ENCODE peak calls at places on chromosomes 13 and 19, in eight cellular contexts. F, J, U, B, T, O, Z and C are unnamed samples.

GRCh38 chr13:66703597-66703996 is 526.5 kb downstream of the PCDH9 start:
- DNase-seq in F (no peak), J (no peak), U (no peak), B (no peak), T (no peak), O (no peak), Z (no peak), C (no peak)

GRCh38 chr13:29452773-29453574 is 142.5 kb downstream of the SLC7A1 start:
- DNase-seq in F (no peak), J (no peak), U (no peak), B (no peak), T (no peak), O (no peak), Z (no peak), C (no peak)

GRCh38 chr13:108984251-108984920 is 355.0 kb downstream of the MYO16 start:
- DNase-seq in F (no peak), J (no peak), U (no peak), B (no peak), T (no peak), O (no peak), Z (no peak), C (no peak)

GRCh38 chr19:15779756-15780476 is 7.5 kb upstream of the OR10H5 start:
- DNase-seq in F (peak), J (peak), U (peak), B (no peak), T (peak), O (no peak), Z (no peak), C (no peak)

GRCh38 chr13:27035892-27036235 is 135.7 kb downstream of the USP12 start:
- DNase-seq in F (no peak), J (no peak), U (no peak), B (no peak), T (no peak), O (no peak), Z (no peak), C (peak)

GRCh38 chr13:51681037-51681678 is 96.9 kb downstream of the WDFY2 start:
- DNase-seq in F (no peak), J (no peak), U (no peak), B (no peak), T (no peak), O (no peak), Z (no peak), C (no peak)

GRCh38 chr13:105316731-105317130 is 1218.7 kb downstream of the EFNB2 start:
- DNase-seq in F (no peak), J (no peak), U (no peak), B (no peak), T (no peak), O (no peak), Z (no peak), C (no peak)

GRCh38 chr19:49142866-49143335 is 12.3 kb downstream of the HRC start:
- DNase-seq in F (peak), J (peak), U (peak), B (peak), T (peak), O (peak), Z (peak), C (peak)

GRCh38 chr13:83190020-83190419 is 692.3 kb downstream of the SLITRK1 start:
- DNase-seq in F (no peak), J (no peak), U (no peak), B (no peak), T (no peak), O (no peak), Z (no peak), C (no peak)

GRCh38 chr13:28423010-28423409 is 71.9 kb downstream of the FLT1 start:
- DNase-seq in F (peak), J (peak), U (no peak), B (peak), T (peak), O (no peak), Z (no peak), C (no peak)

GRCh38 chr19:53019684-53020083 is 6.0 kb downstream of the ERVV-1 start:
- DNase-seq in F (no peak), J (no peak), U (no peak), B (peak), T (no peak), O (peak), Z (peak), C (no peak)

GRCh38 chr19:2791440-2791839 is 6.1 kb downstream of the THOP1 start:
- DNase-seq in F (no peak), J (no peak), U (no peak), B (no peak), T (no peak), O (no peak), Z (no peak), C (no peak)

GRCh38 chr13:47216176-47216822 is 319.4 kb upstream of the HTR2A start:
- DNase-seq in F (no peak), J (no peak), U (no peak), B (no peak), T (no peak), O (no peak), Z (no peak), C (no peak)

GRCh38 chr13:110018009-110018408 is 231.6 kb upstream of the IRS2 start:
- DNase-seq in F (no peak), J (no peak), U (no peak), B (no peak), T (no peak), O (no peak), Z (no peak), C (peak)

GRCh38 chr19:30648321-30648720 is 276.1 kb downstream of the ZNF536 start:
- DNase-seq in F (no peak), J (no peak), U (no peak), B (no peak), T (peak), O (no peak), Z (peak), C (no peak)

GRCh38 chr13:61294467-61295186 is 121.0 kb downstream of the PCDH20 start:
- DNase-seq in F (no peak), J (no peak), U (no peak), B (no peak), T (no peak), O (no peak), Z (no peak), C (no peak)

GRCh38 chr13:98473792-98474153 is 103.1 kb downstream of the STK24 start:
- DNase-seq in F (no peak), J (no peak), U (no peak), B (no peak), T (no peak), O (no peak), Z (no peak), C (no peak)

GRCh38 chr13:79997244-79997643 is 343.7 kb downstream of the SPRY2 start:
- DNase-seq in F (no peak), J (no peak), U (no peak), B (no peak), T (no peak), O (no peak), Z (no peak), C (no peak)

GRCh38 chr13:51806571-51806970 is 2.6 kb upstream of the DHRS12 start:
- DNase-seq in F (no peak), J (no peak), U (no peak), B (peak), T (no peak), O (peak), Z (no peak), C (no peak)

GRCh38 chr13:111967572-111968201 is 99.3 kb upstream of the SOX1 start:
- DNase-seq in F (no peak), J (no peak), U (no peak), B (no peak), T (no peak), O (no peak), Z (no peak), C (no peak)

GRCh38 chr13:73945371-73945770 is 188.8 kb downstream of the KLF12 start:
- DNase-seq in F (no peak), J (no peak), U (no peak), B (no peak), T (no peak), O (no peak), Z (no peak), C (no peak)

GRCh38 chr13:30422056-30422914 is at the start of gene UBE2L5:
- DNase-seq in F (peak), J (peak), U (peak), B (peak), T (peak), O (peak), Z (peak), C (peak)

GRCh38 chr13:80823472-80823871 is 482.5 kb upstream of the SPRY2 start:
- DNase-seq in F (no peak), J (no peak), U (no peak), B (no peak), T (no peak), O (no peak), Z (no peak), C (no peak)

GRCh38 chr19:39996218-39996810 is 546 bp upstream of the ZNF546 start:
- DNase-seq in F (no peak), J (peak), U (no peak), B (peak), T (peak), O (no peak), Z (no peak), C (no peak)

GRCh38 chr13:27997904-27998522 is 9.5 kb upstream of the URAD start:
- DNase-seq in F (peak), J (peak), U (no peak), B (peak), T (no peak), O (peak), Z (peak), C (no peak)

GRCh38 chr19:16034180-16034579 is 42.1 kb upstream of the TPM4 start:
- DNase-seq in F (no peak), J (no peak), U (no peak), B (no peak), T (no peak), O (no peak), Z (no peak), C (no peak)

GRCh38 chr13:107144432-107144831 is 576.5 kb upstream of the ARGLU1 start:
- DNase-seq in F (no peak), J (no peak), U (no peak), B (no peak), T (no peak), O (no peak), Z (no peak), C (no peak)

GRCh38 chr13:46469064-46469463 is 82.0 kb upstream of the RUBCNL start:
- DNase-seq in F (no peak), J (no peak), U (no peak), B (no peak), T (no peak), O (no peak), Z (no peak), C (no peak)

GRCh38 chr19:3497757-3498515 is 2.5 kb downstream of the DOHH start:
- DNase-seq in F (no peak), J (no peak), U (no peak), B (no peak), T (no peak), O (no peak), Z (no peak), C (no peak)

GRCh38 chr19:45568732-45569131 is 15.9 kb downstream of the OPA3 start:
- DNase-seq in F (no peak), J (no peak), U (no peak), B (no peak), T (no peak), O (no peak), Z (no peak), C (peak)

GRCh38 chr19:1447565-1447903 is 2.4 kb upstream of the APC2 start:
- DNase-seq in F (no peak), J (no peak), U (no peak), B (no peak), T (no peak), O (no peak), Z (no peak), C (no peak)